ENCODE peak calls at places on chromosomes 13 and 19, in ten cellular contexts. T is PC-3, V is neural progenitor cell, U is GM23338, N is SK-N-SH, Z is mammary epithelial cell, A is OCI-LY7, P is fibroblast of lung, B is GM23248, W is IMR-90. G is an unnamed sample.

GRCh38 chr19:55626350-55626749 is 2.0 kb upstream of the ZNF784 start:
- DNase-seq in T (no peak), V (no peak), U (no peak), N (no peak), Z (no peak), A (no peak), P (no peak), B (no peak), W (no peak), G (no peak)

GRCh38 chr19:14505488-14506239 is 9.7 kb upstream of the GIPC1 start:
- DNase-seq in T (peak; percentile 99), V (peak; percentile 70), U (peak; percentile 89), N (peak; percentile 78), Z (peak; percentile 93), A (peak; percentile 73), P (peak; percentile 84), B (peak; percentile 83), W (peak; percentile 76), G (peak; percentile 84)

GRCh38 chr13:109700176-109700575 is 86.2 kb downstream of the IRS2 start:
- DNase-seq in T (peak; percentile 30), V (no peak), U (no peak), N (peak; percentile 87), Z (peak; percentile 54), A (no peak), P (peak; percentile 81), B (no peak), W (peak; percentile 24), G (peak; percentile 77)

GRCh38 chr19:33624586-33625153 is 2.9 kb downstream of the CHST8 start:
- DNase-seq in T (no peak), V (no peak), U (no peak), N (no peak), Z (no peak), A (no peak), P (no peak), B (no peak), W (no peak), G (no peak)

GRCh38 chr13:39047560-39047959 is 9.3 kb downstream of the NHLRC3 start:
- DNase-seq in T (peak; percentile 35), V (peak; percentile 42), U (peak; percentile 80), N (peak; percentile 26), Z (peak; percentile 36), A (no peak), P (no peak), B (no peak), W (no peak), G (peak; percentile 36)

GRCh38 chr13:24271611-24272451 is 37.5 kb upstream of the C1QTNF9 start:
- DNase-seq in T (no peak), V (peak; percentile 30), U (no peak), N (peak; percentile 77), Z (peak; percentile 47), A (no peak), P (peak; percentile 83), B (peak; percentile 66), W (peak; percentile 76), G (peak; percentile 44)

GRCh38 chr13:103883152-103883551 is 816.9 kb upstream of the SLC10A2 start:
- DNase-seq in T (peak; percentile 97), V (peak; percentile 83), U (peak; percentile 84), N (peak; percentile 56), Z (peak; percentile 89), A (no peak), P (peak; percentile 96), B (peak; percentile 92), W (peak; percentile 95), G (peak; percentile 94)

GRCh38 chr13:107251321-107251720 is 683.4 kb upstream of the ARGLU1 start:
- DNase-seq in T (no peak), V (no peak), U (no peak), N (no peak), Z (no peak), A (no peak), P (peak; percentile 49), B (no peak), W (peak; percentile 40), G (no peak)

GRCh38 chr13:113741101-113741731 is 17.8 kb upstream of the TMEM255B start:
- DNase-seq in T (no peak), V (no peak), U (no peak), N (no peak), Z (no peak), A (no peak), P (peak; percentile 42), B (no peak), W (no peak), G (no peak)

GRCh38 chr19:15722956-15723355 is 4.9 kb upstream of the OR10H2 start:
- DNase-seq in T (no peak), V (no peak), U (no peak), N (no peak), Z (no peak), A (no peak), P (no peak), B (no peak), W (no peak), G (no peak)

GRCh38 chr19:6728346-6728745 is 7.9 kb upstream of the C3 start:
- DNase-seq in T (no peak), V (no peak), U (no peak), N (no peak), Z (no peak), A (peak; percentile 63), P (no peak), B (no peak), W (no peak), G (no peak)

GRCh38 chr19:43638214-43638990 is 1.2 kb downstream of the CADM4 start:
- DNase-seq in T (no peak), V (no peak), U (no peak), N (no peak), Z (no peak), A (no peak), P (no peak), B (no peak), W (no peak), G (no peak)

GRCh38 chr19:43641333-43641732 is 1.7 kb upstream of the CADM4 start:
- DNase-seq in T (no peak), V (no peak), U (peak; percentile 23), N (no peak), Z (no peak), A (no peak), P (no peak), B (no peak), W (no peak), G (no peak)

GRCh38 chr19:43640424-43640757 is 741 bp upstream of the CADM4 start:
- DNase-seq in T (no peak), V (no peak), U (peak; percentile 19), N (no peak), Z (no peak), A (no peak), P (no peak), B (no peak), W (no peak), G (no peak)

GRCh38 chr19:43639507-43640423 is at the start of gene CADM4:
- DNase-seq in T (no peak), V (peak; percentile 78), U (peak; percentile 57), N (peak; percentile 93), Z (no peak), A (no peak), P (no peak), B (peak; percentile 17), W (no peak), G (peak; percentile 63)

GRCh38 chr19:43638991-43639494 is 607 bp downstream of the CADM4 start:
- DNase-seq in T (no peak), V (no peak), U (no peak), N (no peak), Z (no peak), A (no peak), P (no peak), B (no peak), W (no peak), G (no peak)
- H2AFZ ChIP-seq in T (peak overlapping the region; percentile 50), V (no peak overlapping the region), U (no peak overlapping the region), N (no peak overlapping the region), Z (peak overlapping the region; percentile 43), A (no peak overlapping the region), P (no peak overlapping the region), B (no peak overlapping the region), W (peak overlapping the region; percentile 76), G (no peak overlapping the region)

GRCh38 chr19:56942749-56943148 is 102.2 kb upstream of the PEG3 start:
- DNase-seq in T (no peak), V (peak; percentile 25), U (no peak), N (peak; percentile 55), Z (peak; percentile 2), A (peak; percentile 4), P (no peak), B (peak; percentile 2), W (no peak), G (peak; percentile 61)
- H3K4me2 ChIP-seq in T (no peak overlapping the region), V (no peak overlapping the region), U (no peak overlapping the region), N (no peak overlapping the region), Z (no peak overlapping the region), A (no peak overlapping the region), P (no peak overlapping the region), B (no peak overlapping the region), W (no peak overlapping the region), G (no peak overlapping the region)

GRCh38 chr19:39996218-39996810 is 546 bp upstream of the ZNF546 start:
- DNase-seq in T (peak; percentile 49), V (no peak), U (no peak), N (peak; percentile 62), Z (peak; percentile 66), A (peak; percentile 50), P (peak; percentile 77), B (peak; percentile 74), W (peak; percentile 70), G (peak; percentile 31)
- H2AFZ ChIP-seq in T (peak overlapping the region; percentile 95), V (peak overlapping the region; percentile 99), U (peak overlapping the region; percentile 97), N (peak overlapping the region; percentile 89), Z (peak overlapping the region; percentile 96), A (peak overlapping the region; percentile 68), P (peak overlapping the region; percentile 97), B (peak overlapping the region; percentile 95), W (peak overlapping the region; percentile 98), G (peak overlapping the region; percentile 98)

GRCh38 chr19:8512991-8513686 is 828 bp downstream of the ZNF414 start:
- DNase-seq in T (no peak), V (no peak), U (no peak), N (no peak), Z (no peak), A (no peak), P (no peak), B (peak; percentile 30), W (no peak), G (no peak)

GRCh38 chr19:8517551-8518442 is 3.8 kb upstream of the ZNF414 start:
- DNase-seq in T (no peak), V (no peak), U (no peak), N (no peak), Z (no peak), A (peak; percentile 52), P (no peak), B (peak; percentile 81), W (no peak), G (no peak)

GRCh38 chr19:8513687-8514504 is at the start of gene ZNF414:
- DNase-seq in T (peak; percentile 98), V (peak; percentile 98), U (peak; percentile 100), N (peak; percentile 98), Z (peak; percentile 97), A (peak; percentile 96), P (peak; percentile 95), B (peak; percentile 99), W (peak; percentile 95), G (peak; percentile 98)

GRCh38 chr19:8512115-8512967 is 1.6 kb downstream of the ZNF414 start:
- DNase-seq in T (peak; percentile 61), V (peak; percentile 33), U (peak; percentile 85), N (peak; percentile 87), Z (peak; percentile 11), A (peak; percentile 79), P (no peak), B (peak; percentile 50), W (no peak), G (no peak)

DNA sequence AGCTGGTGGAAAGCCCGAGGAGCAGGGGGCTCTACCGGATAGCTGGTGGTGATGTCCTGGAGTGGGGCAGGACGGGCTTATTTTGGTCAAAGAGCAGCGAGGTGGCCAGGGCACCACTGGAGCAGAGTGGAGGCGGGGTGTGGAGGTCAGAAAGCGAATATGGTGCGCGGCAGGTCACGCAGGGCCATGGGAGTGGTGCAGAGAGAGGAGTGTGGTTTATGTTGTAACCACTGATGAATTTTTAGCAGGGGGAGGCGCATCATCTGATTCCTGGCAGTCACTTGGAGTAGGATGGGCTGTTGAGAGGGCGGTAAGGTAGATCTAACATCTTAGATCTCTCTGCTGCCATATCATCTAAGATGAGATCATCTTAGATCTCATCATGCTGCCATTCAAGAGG is 1.4 kb upstream of the ZNF414 start:
- DNase-seq in T (no peak), V (no peak), U (no peak), N (no peak), Z (no peak), A (no peak), P (no peak), B (no peak), W (no peak), G (no peak)
- H3K4me2 ChIP-seq in T (no peak overlapping the region), V (no peak overlapping the region), U (no peak overlapping the region), N (no peak overlapping the region), Z (no peak overlapping the region), A (no peak overlapping the region), P (no peak overlapping the region), B (no peak overlapping the region), W (no peak overlapping the region), G (no peak overlapping the region)